ENCODE peak calls at places on chromosomes 7 and 10, in five cellular contexts. One of them, this sample, is unnamed.

GRCh38 chr10:6580279-6581029 is 378 bp upstream of the PRKCQ start:
- DNase-seq in effector memory CD4-positive, alpha-beta T cell: peak; percentile 68
- DNase-seq in Panc1: no peak
- DNase-seq in naive B cell: peak; percentile 62
- DNase-seq in mucosa of gallbladder: peak; percentile 49
- DNase-seq in this sample: peak; percentile 78

GRCh38 chr10:111128331-111129167 is 51.7 kb downstream of the ADRA2A start:
- DNase-seq in Panc1: no peak
- DNase-seq in naive B cell: no peak
- DNase-seq in effector memory CD4-positive, alpha-beta T cell: no peak
- DNase-seq in mucosa of gallbladder: peak; percentile 73
- DNase-seq in this sample: no peak

GRCh38 chr7:150941351-150941982 is 36.7 kb downstream of the KCNH2 start:
- DNase-seq in effector memory CD4-positive, alpha-beta T cell: no peak
- DNase-seq in naive B cell: no peak
- DNase-seq in Panc1: no peak
- DNase-seq in mucosa of gallbladder: no peak
- DNase-seq in this sample: no peak

GRCh38 chr7:136657332-136657942 is 211.0 kb upstream of the CHRM2 start:
- DNase-seq in mucosa of gallbladder: no peak
- DNase-seq in naive B cell: no peak
- DNase-seq in Panc1: no peak
- DNase-seq in effector memory CD4-positive, alpha-beta T cell: no peak
- DNase-seq in this sample: no peak

GRCh38 chr10:36256905-36257304 is 614.8 kb upstream of the FZD8 start:
- DNase-seq in naive B cell: no peak
- DNase-seq in mucosa of gallbladder: no peak
- DNase-seq in effector memory CD4-positive, alpha-beta T cell: no peak
- DNase-seq in Panc1: no peak
- DNase-seq in this sample: no peak

GRCh38 chr7:47915066-47915976 is 32.9 kb downstream of the PKD1L1 start:
- DNase-seq in Panc1: no peak
- DNase-seq in mucosa of gallbladder: no peak
- DNase-seq in naive B cell: no peak
- DNase-seq in effector memory CD4-positive, alpha-beta T cell: no peak
- DNase-seq in this sample: no peak

GRCh38 chr10:17368708-17369272 is 85.6 kb downstream of the ST8SIA6 start:
- DNase-seq in mucosa of gallbladder: no peak
- DNase-seq in naive B cell: no peak
- DNase-seq in Panc1: no peak
- DNase-seq in effector memory CD4-positive, alpha-beta T cell: no peak
- DNase-seq in this sample: no peak

GRCh38 chr7:100247152-100247757 is 27.5 kb downstream of the PVRIG start:
- DNase-seq in effector memory CD4-positive, alpha-beta T cell: no peak
- DNase-seq in mucosa of gallbladder: peak; percentile 68
- DNase-seq in Panc1: peak; percentile 32
- DNase-seq in naive B cell: no peak
- DNase-seq in this sample: no peak

GRCh38 chr10:32340596-32341180 is 6.3 kb downstream of the EPC1 start:
- DNase-seq in naive B cell: no peak
- DNase-seq in mucosa of gallbladder: no peak
- DNase-seq in Panc1: no peak
- DNase-seq in effector memory CD4-positive, alpha-beta T cell: no peak
- DNase-seq in this sample: no peak

GRCh38 chr10:74947781-74948401 is 121.5 kb downstream of the KAT6B start:
- DNase-seq in mucosa of gallbladder: no peak
- DNase-seq in Panc1: no peak
- DNase-seq in effector memory CD4-positive, alpha-beta T cell: no peak
- DNase-seq in naive B cell: no peak
- DNase-seq in this sample: no peak

GRCh38 chr10:79941146-79941545 is 7.8 kb downstream of the SFTPD start:
- DNase-seq in Panc1: no peak
- DNase-seq in naive B cell: no peak
- DNase-seq in mucosa of gallbladder: no peak
- DNase-seq in effector memory CD4-positive, alpha-beta T cell: no peak
- DNase-seq in this sample: no peak

GRCh38 chr10:29969255-29970011 is 90.0 kb downstream of the JCAD start:
- DNase-seq in Panc1: no peak
- DNase-seq in mucosa of gallbladder: no peak
- DNase-seq in effector memory CD4-positive, alpha-beta T cell: no peak
- DNase-seq in naive B cell: no peak
- DNase-seq in this sample: no peak

GRCh38 chr10:17547026-17547425 is 70.1 kb downstream of the HACD1 start:
- DNase-seq in mucosa of gallbladder: no peak
- DNase-seq in effector memory CD4-positive, alpha-beta T cell: no peak
- DNase-seq in Panc1: no peak
- DNase-seq in naive B cell: no peak
- DNase-seq in this sample: no peak

GRCh38 chr10:125017547-125018298 is 75.8 kb downstream of the ZRANB1 start:
- DNase-seq in mucosa of gallbladder: no peak
- DNase-seq in naive B cell: no peak
- DNase-seq in effector memory CD4-positive, alpha-beta T cell: no peak
- DNase-seq in Panc1: no peak
- DNase-seq in this sample: no peak

GRCh38 chr7:159078911-159079270 is 65.8 kb downstream of the VIPR2 start:
- DNase-seq in Panc1: no peak
- DNase-seq in mucosa of gallbladder: no peak
- DNase-seq in naive B cell: no peak
- DNase-seq in effector memory CD4-positive, alpha-beta T cell: no peak
- DNase-seq in this sample: no peak

GRCh38 chr7:64102656-64103400 is 57.6 kb downstream of the ZNF727 start:
- DNase-seq in naive B cell: no peak
- DNase-seq in mucosa of gallbladder: no peak
- DNase-seq in effector memory CD4-positive, alpha-beta T cell: no peak
- DNase-seq in Panc1: no peak
- DNase-seq in this sample: no peak

GRCh38 chr10:72001026-72001380 is 36.8 kb downstream of the CHST3 start:
- DNase-seq in naive B cell: no peak
- DNase-seq in mucosa of gallbladder: no peak
- DNase-seq in Panc1: no peak
- DNase-seq in effector memory CD4-positive, alpha-beta T cell: no peak
- DNase-seq in this sample: no peak

GRCh38 chr7:6375346-6376101 is 72.2 kb downstream of the DAGLB start:
- DNase-seq in Panc1: no peak
- DNase-seq in effector memory CD4-positive, alpha-beta T cell: no peak
- DNase-seq in mucosa of gallbladder: no peak
- DNase-seq in naive B cell: peak; percentile 38
- DNase-seq in this sample: no peak

GRCh38 chr7:94509264-94509878 is at the start of gene CASD1:
- DNase-seq in mucosa of gallbladder: peak; percentile 38
- DNase-seq in effector memory CD4-positive, alpha-beta T cell: peak; percentile 46
- DNase-seq in Panc1: no peak
- DNase-seq in naive B cell: peak; percentile 69
- DNase-seq in this sample: peak; percentile 59

GRCh38 chr10:44195120-44196007 is 189.5 kb downstream of the CXCL12 start:
- DNase-seq in effector memory CD4-positive, alpha-beta T cell: no peak
- DNase-seq in mucosa of gallbladder: peak; percentile 82
- DNase-seq in naive B cell: no peak
- DNase-seq in Panc1: no peak
- DNase-seq in this sample: no peak

GRCh38 chr10:102342958-102343357 is 52.5 kb upstream of the NFKB2 start:
- DNase-seq in Panc1: no peak
- DNase-seq in effector memory CD4-positive, alpha-beta T cell: no peak
- DNase-seq in naive B cell: no peak
- DNase-seq in mucosa of gallbladder: no peak
- DNase-seq in this sample: no peak

GRCh38 chr7:55535637-55536016 is 36.7 kb downstream of the VOPP1 start:
- DNase-seq in Panc1: no peak
- DNase-seq in mucosa of gallbladder: no peak
- DNase-seq in effector memory CD4-positive, alpha-beta T cell: no peak
- DNase-seq in naive B cell: no peak
- DNase-seq in this sample: no peak

GRCh38 chr10:117364121-117364960 is 10.9 kb downstream of the PDZD8 start:
- DNase-seq in mucosa of gallbladder: no peak
- DNase-seq in naive B cell: no peak
- DNase-seq in Panc1: no peak
- DNase-seq in effector memory CD4-positive, alpha-beta T cell: no peak
- DNase-seq in this sample: no peak

GRCh38 chr10:128123853-128124252 is 2.4 kb downstream of the MKI67 start:
- DNase-seq in effector memory CD4-positive, alpha-beta T cell: no peak
- DNase-seq in Panc1: no peak
- DNase-seq in naive B cell: no peak
- DNase-seq in mucosa of gallbladder: no peak
- DNase-seq in this sample: no peak

GRCh38 chr10:97633921-97634320 is 621 bp upstream of the MORN4 start:
- DNase-seq in Panc1: no peak
- DNase-seq in effector memory CD4-positive, alpha-beta T cell: no peak
- DNase-seq in naive B cell: no peak
- DNase-seq in mucosa of gallbladder: no peak
- DNase-seq in this sample: no peak

GRCh38 chr7:45349102-45349501 is 191.5 kb downstream of the RAMP3 start:
- DNase-seq in Panc1: no peak
- DNase-seq in mucosa of gallbladder: no peak
- DNase-seq in naive B cell: no peak
- DNase-seq in effector memory CD4-positive, alpha-beta T cell: no peak
- DNase-seq in this sample: no peak

GRCh38 chr7:150983893-150984368 is 5.8 kb upstream of the KCNH2 start:
- DNase-seq in mucosa of gallbladder: no peak
- DNase-seq in naive B cell: no peak
- DNase-seq in effector memory CD4-positive, alpha-beta T cell: no peak
- DNase-seq in Panc1: no peak
- DNase-seq in this sample: peak; percentile 82

GRCh38 chr7:84336303-84336702 is 141.7 kb upstream of the SEMA3A start:
- DNase-seq in naive B cell: no peak
- DNase-seq in effector memory CD4-positive, alpha-beta T cell: no peak
- DNase-seq in Panc1: no peak
- DNase-seq in mucosa of gallbladder: no peak
- DNase-seq in this sample: no peak

GRCh38 chr7:156735861-156736260 is 95.3 kb downstream of the RNF32 start:
- DNase-seq in naive B cell: no peak
- DNase-seq in effector memory CD4-positive, alpha-beta T cell: no peak
- DNase-seq in Panc1: no peak
- DNase-seq in mucosa of gallbladder: no peak
- DNase-seq in this sample: no peak

GRCh38 chr10:97412891-97413304 is 11.8 kb upstream of the RRP12 start:
- DNase-seq in effector memory CD4-positive, alpha-beta T cell: no peak
- DNase-seq in mucosa of gallbladder: no peak
- DNase-seq in naive B cell: no peak
- DNase-seq in Panc1: no peak
- DNase-seq in this sample: no peak

GRCh38 chr7:133572087-133572486 is 319.2 kb downstream of the EXOC4 start:
- DNase-seq in effector memory CD4-positive, alpha-beta T cell: no peak
- DNase-seq in Panc1: no peak
- DNase-seq in naive B cell: no peak
- DNase-seq in mucosa of gallbladder: no peak
- DNase-seq in this sample: no peak

GRCh38 chr7:135929692-135930091 is 47.5 kb downstream of the MTPN start:
- DNase-seq in effector memory CD4-positive, alpha-beta T cell: no peak
- DNase-seq in Panc1: no peak
- DNase-seq in naive B cell: no peak
- DNase-seq in mucosa of gallbladder: no peak
- DNase-seq in this sample: no peak

GRCh38 chr10:52400564-52400963 is 86.5 kb downstream of the DKK1 start:
- DNase-seq in effector memory CD4-positive, alpha-beta T cell: no peak
- DNase-seq in naive B cell: no peak
- DNase-seq in mucosa of gallbladder: no peak
- DNase-seq in Panc1: no peak
- DNase-seq in this sample: no peak

GRCh38 chr7:97845622-97846203 is 26.5 kb downstream of the ASNS start:
- DNase-seq in effector memory CD4-positive, alpha-beta T cell: no peak
- DNase-seq in mucosa of gallbladder: no peak
- DNase-seq in Panc1: peak; percentile 25
- DNase-seq in naive B cell: no peak
- DNase-seq in this sample: peak; percentile 5

GRCh38 chr7:151115836-151116418 is 29.7 kb downstream of the AGAP3 start:
- DNase-seq in effector memory CD4-positive, alpha-beta T cell: no peak
- DNase-seq in mucosa of gallbladder: peak; percentile 65
- DNase-seq in naive B cell: no peak
- DNase-seq in Panc1: no peak
- DNase-seq in this sample: no peak

GRCh38 chr10:3224241-3224640 is 51.7 kb upstream of the PITRM1 start:
- DNase-seq in effector memory CD4-positive, alpha-beta T cell: no peak
- DNase-seq in naive B cell: no peak
- DNase-seq in mucosa of gallbladder: no peak
- DNase-seq in Panc1: no peak
- DNase-seq in this sample: no peak